ENCODE peak calls at places on chromosomes 12 and 14, in nine cellular contexts. L, U, J, Z, P, K, O, I and S are unnamed samples.

GRCh38 chr12:101607894-101608293 is 13.1 kb downstream of the MYBPC1 start:
- DNase-seq in L (peak), U (no peak), J (no peak), Z (no peak), P (no peak), K (no peak), O (no peak), I (no peak), S (no peak)

GRCh38 chr12:18296909-18297280 is 35.6 kb downstream of the PIK3C2G start:
- DNase-seq in L (no peak), U (no peak), J (no peak), Z (peak), P (no peak), K (no peak), O (no peak), I (no peak), S (no peak)

GRCh38 chr12:56998981-56999380 is 7.4 kb downstream of the ZBTB39 start:
- DNase-seq in L (no peak), U (no peak), J (no peak), Z (no peak), P (no peak), K (no peak), O (no peak), I (peak), S (peak)

GRCh38 chr12:121711925-121712461 is 559 bp upstream of the TMEM120B start:
- DNase-seq in L (peak), U (no peak), J (peak), Z (peak), P (peak), K (no peak), O (no peak), I (no peak), S (no peak)

GRCh38 chr12:70627677-70628076 is 9.6 kb downstream of the PTPRB start:
- DNase-seq in L (no peak), U (no peak), J (no peak), Z (peak), P (no peak), K (no peak), O (no peak), I (no peak), S (peak)

GRCh38 chr12:94769746-94770396 is 119.5 kb upstream of the TMCC3 start:
- DNase-seq in L (no peak), U (no peak), J (no peak), Z (no peak), P (no peak), K (no peak), O (no peak), I (no peak), S (no peak)

GRCh38 chr14:100802766-100803693 is 22.9 kb upstream of the MEG3 start:
- DNase-seq in L (no peak), U (no peak), J (peak), Z (no peak), P (no peak), K (no peak), O (no peak), I (no peak), S (no peak)

GRCh38 chr12:39389399-39390150 is 53.3 kb downstream of the KIF21A start:
- DNase-seq in L (no peak), U (no peak), J (no peak), Z (no peak), P (no peak), K (no peak), O (no peak), I (no peak), S (no peak)

GRCh38 chr12:55707841-55708694 is at the start of gene ITGA7:
- DNase-seq in L (peak), U (peak), J (peak), Z (peak), P (peak), K (peak), O (peak), I (peak), S (peak)

GRCh38 chr14:99841436-99842071 is 48.3 kb downstream of the EML1 start:
- DNase-seq in L (no peak), U (no peak), J (no peak), Z (no peak), P (no peak), K (no peak), O (no peak), I (no peak), S (no peak)

GRCh38 chr14:64718762-64719161 is 14.5 kb downstream of the PLEKHG3 start:
- DNase-seq in L (no peak), U (no peak), J (no peak), Z (no peak), P (no peak), K (no peak), O (no peak), I (no peak), S (no peak)

GRCh38 chr14:75306917-75307699 is 28.5 kb downstream of the FOS start:
- DNase-seq in L (no peak), U (no peak), J (no peak), Z (peak), P (peak), K (no peak), O (no peak), I (no peak), S (peak)

GRCh38 chr14:104876251-104876699 is 11.2 kb downstream of the CEP170B start:
- DNase-seq in L (no peak), U (peak), J (peak), Z (no peak), P (peak), K (no peak), O (no peak), I (no peak), S (no peak)

GRCh38 chr12:110592078-110592477 is 9.0 kb upstream of the PPTC7 start:
- DNase-seq in L (no peak), U (no peak), J (no peak), Z (no peak), P (no peak), K (no peak), O (no peak), I (no peak), S (no peak)

GRCh38 chr14:93263416-93263815 is 56.4 kb downstream of the UBR7 start:
- DNase-seq in L (no peak), U (no peak), J (no peak), Z (no peak), P (no peak), K (no peak), O (no peak), I (no peak), S (no peak)

GRCh38 chr12:6183689-6184441 is 16.3 kb upstream of the CD9 start:
- DNase-seq in L (peak), U (no peak), J (peak), Z (peak), P (no peak), K (no peak), O (no peak), I (no peak), S (no peak)

GRCh38 chr14:37013116-37013515 is 159.3 kb downstream of the SLC25A21 start:
- DNase-seq in L (no peak), U (no peak), J (no peak), Z (no peak), P (no peak), K (no peak), O (no peak), I (no peak), S (no peak)

GRCh38 chr12:9049520-9050133 is 60.3 kb downstream of the KLRG1 start:
- DNase-seq in L (no peak), U (peak), J (no peak), Z (peak), P (peak), K (no peak), O (no peak), I (no peak), S (peak)

GRCh38 chr12:122721057-122721545 is 4.5 kb upstream of the HCAR3 start:
- DNase-seq in L (no peak), U (peak), J (no peak), Z (peak), P (no peak), K (no peak), O (no peak), I (no peak), S (no peak)

GRCh38 chr12:26555139-26555538 is 277.9 kb downstream of the ITPR2 start:
- DNase-seq in L (no peak), U (no peak), J (no peak), Z (peak), P (no peak), K (no peak), O (no peak), I (no peak), S (no peak)

GRCh38 chr12:57188090-57188425 is 28.5 kb upstream of the NXPH4 start:
- DNase-seq in L (no peak), U (no peak), J (no peak), Z (no peak), P (no peak), K (no peak), O (no peak), I (no peak), S (no peak)

GRCh38 chr12:112409064-112409905 is at the start of gene RPL6:
- DNase-seq in L (peak), U (peak), J (peak), Z (peak), P (peak), K (peak), O (peak), I (peak), S (peak)

GRCh38 chr12:47493801-47494200 is 212.0 kb downstream of the RPAP3 start:
- DNase-seq in L (no peak), U (no peak), J (no peak), Z (no peak), P (no peak), K (no peak), O (no peak), I (no peak), S (no peak)

GRCh38 chr12:43151406-43152080 is 400.5 kb downstream of the ADAMTS20 start:
- DNase-seq in L (no peak), U (no peak), J (no peak), Z (no peak), P (no peak), K (no peak), O (no peak), I (no peak), S (no peak)

GRCh38 chr12:90075685-90076084 is 367.0 kb upstream of the ATP2B1 start:
- DNase-seq in L (no peak), U (no peak), J (no peak), Z (no peak), P (no peak), K (no peak), O (no peak), I (no peak), S (no peak)

GRCh38 chr14:74509587-74510210 is 16.1 kb downstream of the ISCA2 start:
- DNase-seq in L (no peak), U (no peak), J (no peak), Z (no peak), P (no peak), K (no peak), O (no peak), I (no peak), S (no peak)

GRCh38 chr14:103547941-103548462 is 14.5 kb downstream of the BAG5 start:
- DNase-seq in L (no peak), U (no peak), J (peak), Z (no peak), P (no peak), K (no peak), O (no peak), I (no peak), S (no peak)

GRCh38 chr14:102911991-102912761 is 10.3 kb upstream of the AMN start:
- DNase-seq in L (no peak), U (no peak), J (peak), Z (no peak), P (no peak), K (no peak), O (no peak), I (no peak), S (no peak)

GRCh38 chr12:67593041-67593870 is 55.3 kb upstream of the DYRK2 start:
- DNase-seq in L (peak), U (peak), J (no peak), Z (peak), P (no peak), K (peak), O (no peak), I (no peak), S (no peak)